ENCODE peak calls at places on chromosomes 3 and 15, in six cellular contexts. G is memory B cell; W is stimulated activated effector memory CD8-positive, alpha-beta T cell treated with anti-CD3 and anti-CD28 coated beads, Interleukin-12 subunit alpha, Interleukin-12 subunit beta, amount 100 ng/mL, for 72 hours; S is HTR-8/SVneo; O is GM12892; D is EH. U is an unnamed sample.

GRCh38 chr15:51861557-51862350 is 32.3 kb downstream of the TMOD3 start:
- DNase-seq in G (no peak), W (peak; percentile 14), S (no peak), O (no peak), D (no peak), U (no peak)

GRCh38 chr3:86865506-86865905 is 125.4 kb downstream of the VGLL3 start:
- DNase-seq in G (no peak), W (no peak), S (no peak), O (no peak), D (peak; percentile 83), U (no peak)

GRCh38 chr3:134337511-134338200 is 36.6 kb downstream of the AMOTL2 start:
- DNase-seq in G (no peak), W (no peak), S (no peak), O (no peak), D (no peak), U (no peak)

GRCh38 chr3:4990061-4990460 is 10.8 kb downstream of the BHLHE40 start:
- DNase-seq in G (no peak), W (no peak), S (no peak), O (no peak), D (peak; percentile 18), U (no peak)

GRCh38 chr3:143707848-143708247 is 140.4 kb downstream of the SLC9A9 start:
- DNase-seq in G (no peak), W (no peak), S (no peak), O (no peak), D (no peak), U (no peak)

GRCh38 chr15:36449084-36449661 is 130.3 kb upstream of the CDIN1 start:
- DNase-seq in G (no peak), W (no peak), S (no peak), O (no peak), D (no peak), U (no peak)

GRCh38 chr15:80870893-80871292 is 91.7 kb downstream of the CEMIP start:
- DNase-seq in G (no peak), W (no peak), S (no peak), O (no peak), D (peak; percentile 87), U (no peak)

GRCh38 chr15:91572110-91572509 is 281.4 kb upstream of the SLCO3A1 start:
- DNase-seq in G (no peak), W (no peak), S (no peak), O (no peak), D (peak; percentile 2), U (no peak)

GRCh38 chr3:143036557-143036956 is 35.2 kb downstream of the U2SURP start:
- DNase-seq in G (no peak), W (no peak), S (no peak), O (no peak), D (no peak), U (no peak)

GRCh38 chr3:11546657-11547302 is 96.9 kb downstream of the VGLL4 start:
- DNase-seq in G (no peak), W (no peak), S (no peak), O (no peak), D (no peak), U (no peak)

GRCh38 chr15:58469432-58470353 is 37.9 kb downstream of the LIPC start:
- DNase-seq in G (no peak), W (no peak), S (peak; percentile 41), O (no peak), D (peak; percentile 99), U (no peak)

U was measured in coronary artery.